ENCODE peak calls at places on chromosomes 2 and 18, in ten cellular contexts. I, H, E, J, D, R, U, W, Y and Q are unnamed samples.

GRCh38 chr2:41194235-41194634 is 742.3 kb upstream of the SLC8A1 start:
- DNase-seq in I (no peak), H (no peak), E (no peak), J (no peak), D (no peak), R (no peak), U (peak), W (no peak), Y (peak), Q (no peak)

GRCh38 chr2:150191349-150191748 is 296.1 kb downstream of the RND3 start:
- DNase-seq in I (peak), H (no peak), E (no peak), J (no peak), D (no peak), R (no peak), U (peak), W (no peak), Y (no peak), Q (no peak)

GRCh38 chr18:80245781-80246655 is 1.3 kb downstream of the PARD6G start:
- DNase-seq in I (peak), H (no peak), E (no peak), J (no peak), D (no peak), R (no peak), U (no peak), W (no peak), Y (no peak), Q (no peak)

GRCh38 chr18:55510809-55511208 is 77.2 kb downstream of the TCF4 start:
- DNase-seq in I (peak), H (no peak), E (no peak), J (no peak), D (no peak), R (peak), U (peak), W (no peak), Y (no peak), Q (no peak)

GRCh38 chr2:27441226-27441926 is 805 bp upstream of the KRTCAP3 start:
- DNase-seq in I (no peak), H (no peak), E (no peak), J (no peak), D (no peak), R (no peak), U (no peak), W (no peak), Y (no peak), Q (no peak)

GRCh38 chr2:156657809-156658208 is 221.6 kb downstream of the GPD2 start:
- DNase-seq in I (peak), H (no peak), E (no peak), J (no peak), D (no peak), R (no peak), U (peak), W (no peak), Y (no peak), Q (no peak)

GRCh38 chr2:226030369-226031077 is 631.0 kb downstream of the NYAP2 start:
- DNase-seq in I (no peak), H (no peak), E (no peak), J (no peak), D (no peak), R (no peak), U (peak), W (no peak), Y (no peak), Q (no peak)

GRCh38 chr2:41576423-41576822 is 471.4 kb upstream of the PKDCC start:
- DNase-seq in I (no peak), H (no peak), E (no peak), J (no peak), D (no peak), R (no peak), U (no peak), W (no peak), Y (no peak), Q (no peak)

GRCh38 chr2:218264773-218265601 is 4.2 kb downstream of the GPBAR1 start:
- DNase-seq in I (no peak), H (no peak), E (no peak), J (no peak), D (no peak), R (no peak), U (no peak), W (no peak), Y (no peak), Q (no peak)

GRCh38 chr2:206164261-206164862 is 4.7 kb downstream of the EEF1B2 start:
- DNase-seq in I (peak), H (no peak), E (peak), J (no peak), D (peak), R (no peak), U (peak), W (no peak), Y (peak), Q (no peak)

GRCh38 chr18:24633121-24633520 is 172.7 kb downstream of the HRH4 start:
- DNase-seq in I (no peak), H (no peak), E (no peak), J (no peak), D (no peak), R (no peak), U (peak), W (no peak), Y (no peak), Q (no peak)

GRCh38 chr18:36354989-36355388 is 57.5 kb downstream of the FHOD3 start:
- DNase-seq in I (peak), H (no peak), E (no peak), J (no peak), D (no peak), R (no peak), U (peak), W (no peak), Y (no peak), Q (no peak)

GRCh38 chr2:47041891-47042684 is 113.0 kb downstream of the STPG4 start:
- DNase-seq in I (no peak), H (no peak), E (no peak), J (no peak), D (no peak), R (no peak), U (no peak), W (no peak), Y (no peak), Q (no peak)

GRCh38 chr2:238145851-238146250 is 7.4 kb downstream of the KLHL30 start:
- DNase-seq in I (no peak), H (no peak), E (no peak), J (no peak), D (no peak), R (no peak), U (no peak), W (no peak), Y (peak), Q (no peak)